ENCODE peak calls at places on chromosomes 7 and 10, in four cellular contexts. U, D, P and X are unnamed samples. For H3K4me1, the result is how much of the 10 kb centered on the place peaks cover.

GRCh38 chr7:50791363-50791762 is 8.7 kb upstream of the GRB10 start:
- DNase-seq in U (no peak), D (no peak), P (no peak), X (no peak)

GRCh38 chr10:78749898-78750297 is 318.9 kb upstream of the ZMIZ1 start:
- DNase-seq in P (no peak), U (no peak), D (no peak), X (no peak)

GRCh38 chr10:101817542-101818118 is 614 bp downstream of the OGA start:
- DNase-seq in P (peak), D (peak), U (peak), X (peak)

GRCh38 chr7:75971961-75972763 is 22.2 kb downstream of the TMEM120A start:
- DNase-seq in D (no peak), U (peak), P (no peak), X (peak)

GRCh38 chr10:70970830-70971229 is 82.5 kb upstream of the PCBD1 start:
- DNase-seq in D (no peak), P (no peak), U (no peak), X (no peak)

GRCh38 chr10:5576780-5577472 is 52.2 kb downstream of the CALML3 start:
- DNase-seq in U (no peak), P (peak), D (no peak), X (peak)

GRCh38 chr10:12177642-12178041 is 18.0 kb downstream of the NUDT5 start:
- DNase-seq in D (no peak), P (no peak), U (no peak), X (no peak)

GRCh38 chr7:135499818-135500217 is 10.1 kb downstream of the CNOT4 start:
- DNase-seq in P (no peak), D (no peak), U (no peak), X (no peak)

GRCh38 chr10:130141460-130141859 is 5.3 kb downstream of the GLRX3 start:
- DNase-seq in D (no peak), U (no peak), P (no peak), X (no peak)

GRCh38 chr10:49520122-49520775 is 18.7 kb downstream of the ERCC6 start:
- DNase-seq in U (no peak), P (no peak), D (no peak), X (no peak)

GRCh38 chr7:33892945-33893344 is 12.4 kb upstream of the BMPER start:
- DNase-seq in U (peak), P (no peak), D (no peak), X (no peak)

GRCh38 chr10:43671659-43672555 is 23.2 kb upstream of the ZNF32 start:
- DNase-seq in U (no peak), P (no peak), D (peak), X (peak)

GRCh38 chr7:85156661-85157213 is 30.1 kb downstream of the SEMA3D start:
- DNase-seq in P (no peak), D (no peak), U (no peak), X (no peak)

GRCh38 chr7:91656486-91657237 is 223.8 kb downstream of the MTERF1 start:
- DNase-seq in U (no peak), D (no peak), P (no peak), X (no peak)

GRCh38 chr10:126373982-126374381 is 14.3 kb downstream of the ADAM12 start:
- DNase-seq in U (no peak), P (no peak), D (no peak), X (no peak)

GRCh38 chr10:49037187-49037586 is 78.1 kb downstream of the VSTM4 start:
- DNase-seq in P (no peak), D (no peak), U (no peak), X (no peak)

GRCh38 chr7:1886361-1887064 is 216.4 kb downstream of the ELFN1 start:
- DNase-seq in P (no peak), U (peak), D (no peak), X (no peak)

GRCh38 chr7:42406358-42406757 is 169.3 kb upstream of the GLI3 start:
- DNase-seq in P (no peak), U (no peak), D (no peak), X (no peak)

GRCh38 chr10:117320050-117320665 is 55.1 kb downstream of the PDZD8 start:
- DNase-seq in P (no peak), U (no peak), D (no peak), X (no peak)

GRCh38 chr10:108970016-108970415 is 953.3 kb downstream of the XPNPEP1 start:
- DNase-seq in U (no peak), P (no peak), D (no peak), X (no peak)

GRCh38 chr10:78199759-78200158 is 166.1 kb downstream of the RPS24 start:
- DNase-seq in P (no peak), D (no peak), U (no peak), X (no peak)

GRCh38 chr10:17348111-17349008 is 106.0 kb downstream of the ST8SIA6 start:
- DNase-seq in P (peak), D (no peak), U (peak), X (no peak)

GRCh38 chr7:34438436-34438835 is 219.6 kb upstream of the NPSR1 start:
- DNase-seq in U (no peak), D (no peak), P (no peak), X (no peak)

GRCh38 chr7:132347858-132348257 is 228.4 kb downstream of the PLXNA4 start:
- DNase-seq in U (no peak), D (no peak), P (no peak), X (no peak)

GRCh38 chr10:4013651-4014085 is 228.7 kb upstream of the KLF6 start:
- DNase-seq in U (peak), P (no peak), D (no peak), X (no peak)

GRCh38 chr7:105037319-105037718 is 23.3 kb downstream of the KMT2E start:
- DNase-seq in D (no peak), P (no peak), U (no peak), X (no peak)

DNA sequence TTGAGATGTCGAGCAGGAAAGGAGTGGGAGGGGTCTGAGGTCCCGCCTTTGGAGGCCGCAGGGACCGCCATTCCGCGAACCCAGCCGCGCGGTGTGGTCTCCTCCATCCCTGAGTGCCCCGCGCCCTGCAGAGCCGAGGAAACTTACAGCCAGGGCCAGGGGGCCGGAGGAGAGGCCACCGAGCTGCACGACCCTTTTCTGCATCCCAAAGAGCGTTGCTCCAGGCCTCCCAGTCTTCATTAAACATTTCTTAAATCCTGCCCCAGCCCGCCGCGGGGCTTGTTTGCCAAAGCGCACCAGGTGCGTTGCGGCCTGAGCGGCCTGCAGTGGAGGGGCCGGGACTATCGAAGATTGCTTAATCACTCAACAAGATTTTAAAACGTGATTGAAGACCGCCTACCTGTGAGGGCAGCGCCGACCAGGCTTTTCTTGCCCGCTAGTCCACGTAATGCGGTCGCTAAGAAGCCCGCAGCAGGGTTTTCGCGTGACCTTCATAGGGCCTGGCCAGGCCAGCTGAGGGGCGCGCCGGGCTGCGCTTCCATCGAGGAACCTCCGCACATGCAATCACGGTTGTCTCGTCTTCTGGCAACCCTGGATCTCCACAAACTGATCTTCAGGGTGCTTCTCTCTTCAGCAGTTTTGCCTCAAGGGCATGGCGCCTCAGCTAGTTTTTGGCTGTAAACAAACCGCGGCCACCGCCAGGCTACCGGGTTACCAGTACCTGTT is 2.0 kb upstream of the CTBP2 start:
- DNase-seq in D (peak), U (no peak), P (peak), X (peak)
- H3K27ac ChIP-seq in D (peak), U (peak), P (peak), X (peak)

DNA sequence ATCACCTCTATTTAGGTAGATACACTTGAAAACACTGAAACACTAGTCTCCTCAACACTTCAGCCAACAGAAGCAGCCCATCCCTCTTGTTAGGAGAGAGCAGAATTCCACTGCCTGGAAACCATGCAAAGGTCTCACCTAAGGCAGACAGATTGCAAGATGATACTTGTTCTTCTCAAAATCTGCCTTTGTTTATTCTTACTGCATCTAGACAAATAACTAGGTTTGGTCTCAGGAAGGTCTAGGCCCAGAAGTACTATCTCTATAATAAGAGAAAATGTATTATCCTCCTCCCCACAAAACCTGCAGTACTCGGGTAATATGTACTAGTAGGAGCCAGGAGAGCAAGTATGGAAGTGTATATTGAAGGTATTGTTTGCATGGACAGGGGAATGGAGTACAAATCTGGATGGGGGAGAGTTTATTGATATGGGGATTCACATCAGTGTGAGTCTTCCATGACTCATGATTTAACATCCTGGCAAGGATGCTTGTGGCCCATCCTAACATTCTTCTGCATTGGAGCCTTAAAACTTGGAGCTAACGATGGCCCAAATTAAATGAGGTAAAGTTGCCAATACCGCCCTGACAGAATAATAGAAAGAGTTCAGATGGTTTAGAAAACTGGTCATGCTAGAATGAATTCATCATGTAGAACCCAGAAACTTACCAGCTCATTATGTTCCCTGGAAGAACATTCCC is 109.2 kb downstream of the EPC1 start:
- DNase-seq in P (no peak), U (no peak), D (no peak), X (no peak)
- H3K4me1 ChIP-seq in P (under half), U (under half), D (under half), X (under half)

DNA sequence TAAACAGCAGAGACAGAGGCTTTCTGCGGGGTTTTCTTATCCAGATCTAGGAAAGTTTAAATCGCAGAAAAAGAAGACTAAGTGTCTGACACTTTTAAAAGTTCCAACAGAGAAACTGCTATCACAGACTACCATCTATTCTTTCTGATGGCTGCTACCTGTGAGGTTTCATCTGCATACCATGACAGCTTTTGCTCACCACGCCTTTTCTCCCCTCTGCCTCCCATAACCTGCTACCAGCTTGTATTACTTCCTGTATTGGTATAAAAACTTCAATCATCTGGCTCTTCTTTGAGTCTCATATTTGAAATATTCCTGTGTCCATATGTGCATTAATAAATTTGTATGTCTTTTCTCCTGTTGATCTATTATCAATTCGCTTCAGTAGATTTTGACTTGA is 34.1 kb upstream of the RTKN2 start:
- DNase-seq in D (no peak), P (no peak), U (no peak), X (no peak)
- H3K27ac ChIP-seq in D (no peak), P (no peak), U (no peak), X (no peak)

GRCh38 chr10:51915031-51915542 is 215.7 kb upstream of the CSTF2T start:
- DNase-seq in D (no peak), P (no peak), U (no peak), X (no peak)
- H3K4me1 ChIP-seq in D (under half), P (under half), U (under half), X (under half)

GRCh38 chr7:117020605-117021002 is 67.3 kb downstream of the ST7 start:
- DNase-seq in U (no peak), D (no peak), P (no peak), X (no peak)
- H3K27ac ChIP-seq in U (peak), D (no peak), P (no peak), X (no peak)

DNA sequence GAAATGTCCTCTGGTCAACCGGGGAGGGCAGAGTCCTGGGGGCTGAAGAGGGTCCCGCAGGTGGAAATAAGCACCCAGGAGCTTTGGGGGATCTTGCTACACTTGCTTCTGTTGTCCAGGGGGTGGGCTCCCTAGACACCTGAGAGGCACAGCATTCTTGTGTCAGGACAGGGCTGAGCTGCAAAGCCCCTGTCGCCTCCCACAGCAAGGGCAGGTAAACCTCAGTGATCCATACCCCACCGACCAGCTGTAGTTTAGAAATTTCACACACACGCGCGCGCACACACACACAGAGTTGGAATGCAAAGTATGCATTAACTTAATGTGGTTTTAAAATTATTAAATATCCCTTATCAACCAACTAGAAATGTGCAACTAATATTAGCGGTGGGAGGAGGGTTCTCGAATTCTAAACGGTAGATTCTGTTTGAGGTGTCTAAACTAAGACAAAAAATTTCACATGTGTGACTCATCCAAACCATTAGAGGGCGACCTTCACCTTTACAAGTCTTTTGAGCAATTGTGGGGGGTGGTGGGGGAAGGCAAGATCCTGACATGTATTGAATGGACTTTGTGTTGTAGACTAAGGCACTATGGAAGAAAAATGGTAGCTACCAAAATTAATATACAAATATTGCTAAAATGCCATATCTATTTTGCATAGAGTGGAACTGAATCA is 34.3 kb upstream of the PTF1A start:
- DNase-seq in U (no peak), D (no peak), P (no peak), X (no peak)
- H3K4me1 ChIP-seq in U (under half), D (under half), P (under half), X (under half)

GRCh38 chr10:22619111-22619510 is 95.3 kb downstream of the PIP4K2A start:
- DNase-seq in U (no peak), P (no peak), D (no peak), X (no peak)
- H3K27ac ChIP-seq in U (peak), P (no peak), D (no peak), X (no peak)

DNA sequence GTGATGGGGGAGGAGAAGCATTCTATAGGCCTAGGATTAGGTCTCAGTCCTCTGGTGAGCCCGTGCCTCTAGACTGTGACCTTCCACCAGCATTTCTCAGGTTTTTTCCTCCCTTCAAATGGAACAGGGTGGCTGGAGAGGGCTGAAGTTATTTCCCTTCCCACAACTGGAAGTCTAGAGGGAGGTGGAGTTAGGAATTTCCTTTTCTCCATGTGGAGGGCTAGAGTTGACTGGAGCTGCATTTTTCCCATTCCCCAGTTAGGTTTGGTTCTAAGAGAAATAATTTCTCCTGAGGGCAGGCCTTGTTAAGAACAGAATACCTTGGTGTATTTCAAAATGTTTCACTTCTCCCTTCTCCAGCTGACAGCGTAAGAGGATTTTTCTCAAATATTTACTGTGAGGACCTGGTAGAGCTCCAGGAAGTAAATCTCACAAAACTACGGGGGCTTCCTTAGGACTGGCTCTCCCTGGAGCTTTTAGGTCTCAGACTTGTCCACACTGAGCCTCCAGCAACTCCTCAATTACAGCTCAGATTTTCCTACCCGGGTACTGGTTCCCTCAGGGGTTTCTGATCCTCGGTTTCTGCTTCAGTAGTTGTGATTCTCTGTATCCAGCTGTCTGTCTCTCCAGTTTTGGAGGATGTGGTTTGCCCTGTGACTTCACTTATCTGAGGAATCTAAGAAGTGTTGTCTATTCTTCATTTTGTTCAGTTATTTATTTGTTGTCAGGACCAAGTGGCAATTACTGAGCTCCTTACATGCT is 6.0 kb upstream of the REEP3 start:
- DNase-seq in U (no peak), P (no peak), D (no peak), X (no peak)
- H3K4me1 ChIP-seq in U (half or more), P (under half), D (half or more), X (under half)

DNA sequence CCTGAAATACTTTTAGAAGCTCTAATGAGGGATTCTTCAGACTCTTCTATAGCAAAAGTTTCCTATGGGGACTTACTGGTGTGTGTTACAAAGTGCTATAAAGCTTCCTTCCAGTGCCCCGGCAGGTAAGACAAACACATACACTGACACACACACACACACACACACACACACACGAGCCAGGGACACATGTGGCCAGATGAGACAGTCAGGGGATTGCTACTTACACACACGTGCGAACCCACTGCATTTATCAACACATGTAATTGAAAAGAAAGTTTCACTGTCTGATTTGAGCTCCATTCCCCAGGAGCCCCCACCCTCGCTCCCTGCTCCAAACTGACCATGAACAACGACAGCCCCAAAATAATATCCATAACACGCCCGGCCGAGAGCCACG is 119.8 kb downstream of the PRPF18 start:
- DNase-seq in U (no peak), P (no peak), D (no peak), X (no peak)
- H3K27ac ChIP-seq in U (peak), P (peak), D (peak), X (peak)

DNA sequence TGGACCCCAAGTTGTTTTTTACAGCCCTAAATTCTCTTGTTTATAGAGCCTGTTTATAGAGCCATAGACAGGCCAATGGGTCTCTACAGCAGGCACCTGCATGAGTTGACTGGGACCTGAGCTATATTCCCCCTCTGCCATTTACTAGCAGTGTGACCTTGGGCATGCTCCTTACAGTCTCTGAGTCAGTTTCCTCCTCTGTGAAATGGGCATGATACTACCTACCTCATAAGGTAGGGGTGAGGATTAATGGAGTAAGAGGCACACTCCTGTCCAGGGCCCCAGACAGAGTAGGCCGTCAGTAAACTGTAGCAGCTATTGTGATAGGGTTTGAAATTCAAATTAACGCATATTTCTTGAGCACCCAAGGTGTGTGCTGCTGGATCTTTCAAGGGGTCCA is 138.1 kb downstream of the TCF7L2 start:
- DNase-seq in D (no peak), U (no peak), P (no peak), X (no peak)
- H3K4me1 ChIP-seq in D (half or more), U (under half), P (under half), X (under half)